ENCODE peak calls at places on chromosomes 11 and 22, in nine cellular contexts. P, O, L, E, B, J, Z, W and X are unnamed samples.

GRCh38 chr11:17256512-17256911 is 20.0 kb upstream of the NUCB2 start:
- DNase-seq in P (no peak), O (peak; percentile 81), L (no peak), E (peak; percentile 77), B (no peak), J (peak; percentile 32), Z (no peak), W (peak; percentile 100), X (no peak)

GRCh38 chr11:10326080-10326964 is 21.4 kb downstream of the ADM start:
- DNase-seq in P (no peak), O (no peak), L (no peak), E (no peak), B (no peak), J (no peak), Z (no peak), W (peak; percentile 47), X (no peak)

GRCh38 chr22:38414009-38414395 is 41.0 kb downstream of the KCNJ4 start:
- DNase-seq in P (no peak), O (no peak), L (no peak), E (no peak), B (no peak), J (no peak), Z (no peak), W (no peak), X (no peak)

GRCh38 chr11:93549986-93550385 is 6.8 kb upstream of the SMCO4 start:
- DNase-seq in P (no peak), O (no peak), L (no peak), E (no peak), B (no peak), J (no peak), Z (no peak), W (no peak), X (no peak)

GRCh38 chr22:23530106-23530505 is 50.0 kb downstream of the IGLL1 start:
- DNase-seq in P (no peak), O (no peak), L (no peak), E (no peak), B (no peak), J (no peak), Z (no peak), W (no peak), X (no peak)

GRCh38 chr11:44305643-44306468 is 4.1 kb downstream of the ALX4 start:
- DNase-seq in P (no peak), O (no peak), L (no peak), E (no peak), B (no peak), J (no peak), Z (no peak), W (peak; percentile 32), X (no peak)

GRCh38 chr11:699116-699508 is 3.5 kb downstream of the TMEM80 start:
- DNase-seq in P (no peak), O (no peak), L (no peak), E (no peak), B (no peak), J (no peak), Z (no peak), W (peak; percentile 54), X (no peak)

GRCh38 chr11:12642040-12642439 is 32.2 kb upstream of the TEAD1 start:
- DNase-seq in P (no peak), O (no peak), L (no peak), E (no peak), B (no peak), J (no peak), Z (no peak), W (peak; percentile 67), X (no peak)

GRCh38 chr11:106304274-106304673 is 226.8 kb downstream of the AASDHPPT start:
- DNase-seq in P (no peak), O (no peak), L (no peak), E (no peak), B (no peak), J (no peak), Z (no peak), W (peak; percentile 65), X (no peak)

GRCh38 chr11:19872526-19873135 is 160.0 kb downstream of the NAV2 start:
- DNase-seq in P (no peak), O (no peak), L (no peak), E (no peak), B (no peak), J (no peak), Z (no peak), W (no peak), X (no peak)

GRCh38 chr22:45483319-45483718 is 19.4 kb upstream of the FBLN1 start:
- DNase-seq in P (no peak), O (no peak), L (no peak), E (no peak), B (no peak), J (no peak), Z (no peak), W (no peak), X (no peak)

GRCh38 chr22:37328017-37328416 is 45.7 kb downstream of the CYTH4 start:
- DNase-seq in P (no peak), O (peak; percentile 83), L (no peak), E (peak; percentile 88), B (no peak), J (peak; percentile 95), Z (no peak), W (peak; percentile 90), X (no peak)